ENCODE peak calls at places on chromosomes 3 and 15, in five cellular contexts. H is dorsolateral prefrontal cortex; R is GM06990; D is CD4-positive, alpha-beta T cell; Y is IMR-90. M is an unnamed sample.

GRCh38 chr15:31360843-31361763 is 34.5 kb downstream of the KLF13 start:
- DNase-seq in Y (no peak), H (no peak), R (peak; percentile 82), D (peak; percentile 84), M (no peak)

GRCh38 chr3:62835594-62836236 is 39.5 kb downstream of the CADPS start:
- DNase-seq in Y (no peak), D (no peak), R (no peak), H (no peak), M (no peak)

GRCh38 chr15:72236381-72237285 is 5.6 kb upstream of the PKM start:
- DNase-seq in R (no peak), H (no peak), D (no peak), Y (peak; percentile 19), M (no peak)

GRCh38 chr3:130692455-130692854 is 54.2 kb downstream of the PIK3R4 start:
- DNase-seq in R (no peak), H (no peak), D (no peak), Y (peak; percentile 18), M (no peak)

GRCh38 chr3:11774296-11774877 is 72.3 kb downstream of the TAMM41 start:
- DNase-seq in R (no peak), D (no peak), Y (peak; percentile 45), H (peak; percentile 51), M (peak; percentile 37)

GRCh38 chr15:65355173-65355982 is 22.4 kb downstream of the IGDCC3 start:
- DNase-seq in D (no peak), R (no peak), Y (no peak), H (peak; percentile 80), M (no peak)

GRCh38 chr3:146449584-146449983 is 19.8 kb downstream of the PLSCR2 start:
- DNase-seq in D (no peak), H (no peak), Y (no peak), R (no peak), M (no peak)

GRCh38 chr15:96849501-96849900 is 519.0 kb downstream of the NR2F2 start:
- DNase-seq in Y (peak; percentile 38), H (no peak), R (no peak), D (no peak), M (no peak)

GRCh38 chr15:100920516-100921135 is 1.5 kb downstream of the LRRK1 start:
- DNase-seq in D (no peak), H (no peak), R (peak; percentile 47), Y (no peak), M (no peak)

GRCh38 chr15:100918690-100919480 is at the start of gene LRRK1:
- DNase-seq in R (peak; percentile 77), H (no peak), D (no peak), Y (peak; percentile 40), M (peak; percentile 20)

GRCh38 chr15:100922192-100923040 is 3.3 kb downstream of the LRRK1 start:
- DNase-seq in D (no peak), R (peak; percentile 41), Y (no peak), H (no peak), M (no peak)

GRCh38 chr15:100918034-100918689 is 995 bp upstream of the LRRK1 start:
- DNase-seq in R (peak; percentile 87), H (peak; percentile 64), Y (peak; percentile 62), D (peak; percentile 72), M (peak; percentile 47)

DNA sequence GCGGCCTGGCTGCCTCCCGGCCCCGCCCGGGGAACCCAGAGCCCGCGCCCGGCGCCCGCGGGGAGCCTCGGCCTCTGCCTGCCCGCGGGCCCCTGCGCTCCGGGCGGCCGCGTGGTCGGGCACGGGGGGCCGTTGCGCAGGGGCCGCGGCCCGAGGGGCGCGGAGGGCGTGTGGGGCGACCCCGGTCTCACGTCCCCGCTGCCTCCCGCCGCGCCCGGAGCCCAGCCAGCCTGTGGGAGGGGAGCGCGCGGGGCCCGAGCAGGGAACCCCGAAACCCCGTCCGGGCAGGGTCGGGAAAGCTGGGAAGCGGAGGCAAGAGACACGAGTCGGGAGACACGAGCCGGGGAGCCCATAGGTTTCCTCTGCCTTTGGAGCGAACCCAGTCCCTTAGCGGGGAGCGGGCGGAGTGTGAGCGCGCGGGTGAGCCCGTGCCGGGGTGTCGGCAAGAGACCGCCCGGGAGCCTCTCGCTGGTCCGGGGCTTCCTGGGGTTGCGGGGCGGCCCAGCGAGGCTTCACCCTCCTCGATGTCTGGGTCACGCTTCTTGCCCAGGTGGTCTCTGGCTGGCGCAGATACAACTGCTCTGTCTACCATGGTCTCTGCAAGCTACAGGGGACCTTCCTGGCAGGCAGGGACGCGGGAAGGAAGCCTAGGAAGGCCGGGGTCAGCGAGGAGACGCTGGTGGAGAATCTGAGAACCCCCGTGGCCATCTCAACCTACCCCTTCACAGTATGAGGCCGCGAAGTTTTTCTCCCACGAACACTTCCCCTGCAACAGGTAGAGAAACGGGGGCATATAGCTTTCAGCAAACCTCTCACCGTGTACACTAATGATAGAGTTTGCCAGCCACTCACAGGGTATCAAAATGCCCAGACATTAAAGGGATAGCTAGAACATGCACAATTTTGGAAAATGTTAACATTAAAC is 586 bp downstream of the LRRK1 start:
- DNase-seq in Y (peak; percentile 19), R (peak; percentile 61), D (no peak), H (no peak), M (no peak)
- TF ChIP-seq CTCF in Y (no peak), R (no peak), D (no peak), H (no peak), M (no peak)

GRCh38 chr3:168087539-168087938 is 8.2 kb downstream of the GOLIM4 start:
- DNase-seq in D (no peak), Y (no peak), H (no peak), R (no peak), M (no peak)

GRCh38 chr3:168086541-168087260 is 9.0 kb downstream of the GOLIM4 start:
- DNase-seq in D (no peak), H (no peak), R (no peak), Y (no peak), M (no peak)

GRCh38 chr3:168090306-168091085 is 5.2 kb downstream of the GOLIM4 start:
- DNase-seq in Y (peak; percentile 73), D (no peak), R (no peak), H (no peak), M (no peak)

GRCh38 chr3:168089179-168089771 is 6.4 kb downstream of the GOLIM4 start:
- DNase-seq in Y (no peak), D (no peak), H (no peak), R (no peak), M (no peak)

GRCh38 chr3:168088106-168088722 is 7.5 kb downstream of the GOLIM4 start:
- DNase-seq in R (peak; percentile 44), H (no peak), Y (no peak), D (no peak), M (no peak)
- TF ChIP-seq CTCF in R (peak; percentile 52), H (no peak), Y (no peak), D (no peak), M (peak; percentile 29)

DNA sequence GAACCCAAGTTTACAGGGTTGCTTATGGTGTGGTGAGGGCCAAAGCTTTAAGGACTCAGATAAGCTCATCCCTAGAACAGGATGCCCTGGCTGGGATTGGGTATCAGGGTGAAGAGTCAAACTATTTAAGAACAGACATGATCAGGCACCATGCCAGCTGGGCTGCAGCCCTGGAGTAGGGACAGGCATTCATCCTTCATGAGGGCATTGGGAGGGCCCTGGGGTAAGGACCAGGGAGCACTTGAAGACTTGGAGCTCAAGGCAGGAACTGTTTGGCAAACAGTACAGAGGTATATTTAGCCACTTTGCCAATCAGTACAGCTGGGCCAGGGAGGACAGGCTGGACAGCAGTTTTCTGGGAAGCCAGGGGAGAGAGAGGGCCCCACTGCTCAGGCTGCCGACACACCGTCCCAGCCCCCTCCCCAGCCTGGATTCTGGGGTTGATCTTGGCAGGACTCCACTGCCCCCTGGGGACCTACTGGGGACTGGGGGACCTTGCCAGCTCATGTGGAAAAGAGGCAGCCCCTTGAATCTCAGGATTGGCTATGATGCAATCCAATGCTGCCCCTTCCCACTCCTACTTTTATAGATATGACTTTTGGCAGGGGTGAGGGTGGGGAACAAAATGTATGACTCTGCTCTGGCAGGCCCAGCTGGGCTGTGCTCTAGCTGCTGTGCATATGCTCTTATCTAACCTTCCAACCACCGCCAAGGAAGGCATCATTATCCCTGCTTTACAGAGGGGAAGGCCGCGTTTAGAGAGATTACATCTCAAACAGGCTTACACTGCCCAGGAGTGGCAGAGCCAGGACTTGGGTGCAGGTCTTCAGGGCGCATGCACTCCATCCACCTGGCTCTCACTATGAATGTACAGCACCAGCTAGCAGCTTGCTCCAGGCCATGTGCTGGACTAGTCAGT is 2.3 kb downstream of the PLA2G4E start:
- DNase-seq in R (no peak), Y (no peak), H (no peak), D (no peak), M (no peak)
- TF ChIP-seq CTCF in R (no peak), Y (no peak), H (no peak), D (no peak), M (no peak)

GRCh38 chr15:88489321-88489720 is 21.8 kb downstream of the MRPS11 start:
- DNase-seq in Y (no peak), R (no peak), H (no peak), D (no peak), M (no peak)
- TF ChIP-seq CTCF in Y (no peak), R (peak; percentile 3), H (no peak), D (no peak), M (peak; percentile 16)

GRCh38 chr15:100207053-100207452 is 134.7 kb downstream of the ADAMTS17 start:
- DNase-seq in H (no peak), R (no peak), Y (no peak), D (no peak), M (no peak)
- TF ChIP-seq CTCF in H (no peak), R (no peak), Y (no peak), D (no peak), M (no peak)

DNA sequence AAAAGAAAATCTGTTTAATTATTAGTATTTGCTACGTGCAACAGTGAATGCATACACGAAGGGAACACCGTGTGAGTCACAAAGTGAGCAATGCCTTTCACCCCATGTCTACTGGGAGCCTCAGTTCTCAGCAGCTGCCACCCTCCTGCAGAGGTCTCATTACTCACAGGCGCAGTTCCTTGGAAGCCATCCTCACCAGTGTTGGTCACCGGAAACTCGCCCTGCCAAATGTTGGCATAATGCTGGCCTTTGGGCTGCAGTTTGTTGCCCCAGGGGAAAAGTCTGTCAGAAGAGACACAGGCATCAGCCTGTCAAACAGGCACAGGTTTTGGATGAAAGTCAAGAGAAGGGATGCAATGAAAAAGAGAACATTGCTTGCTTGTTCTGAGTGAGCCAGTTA is 50.1 kb downstream of the SUMF1 start:
- DNase-seq in H (no peak), R (no peak), D (no peak), Y (peak; percentile 92), M (no peak)
- TF ChIP-seq CTCF in H (no peak), R (no peak), D (no peak), Y (no peak), M (no peak)

DNA sequence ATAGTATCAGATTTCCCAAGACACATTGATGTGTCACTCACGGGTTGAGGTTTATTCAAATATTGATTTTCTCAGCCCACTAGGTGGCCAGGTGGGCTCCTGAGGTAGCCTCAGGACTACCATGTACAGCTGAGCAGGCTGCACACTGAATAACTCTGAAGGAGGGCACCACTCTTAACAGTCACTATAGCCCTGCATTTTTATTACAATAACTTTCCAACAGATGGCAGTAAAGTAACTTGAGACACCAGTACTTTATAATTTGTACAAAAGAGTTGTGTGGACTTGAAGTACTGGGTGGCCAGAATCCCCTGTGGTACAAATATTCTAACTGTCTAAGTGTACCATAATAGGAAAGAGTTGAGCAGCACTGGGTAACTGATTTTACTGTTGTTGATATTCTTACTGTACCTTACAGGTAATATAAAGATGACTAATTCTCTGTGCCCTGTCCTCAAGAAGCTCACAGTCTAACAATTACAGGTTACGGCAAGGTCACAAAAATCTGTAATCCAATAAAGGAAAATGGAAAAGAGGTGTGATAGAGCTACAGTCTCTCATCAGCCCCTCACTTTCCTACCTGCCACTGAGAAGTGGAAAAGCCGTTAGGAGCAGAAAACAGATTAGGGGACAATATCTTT is 76.0 kb downstream of the ETFA start:
- DNase-seq in H (no peak), D (no peak), R (no peak), Y (peak; percentile 53), M (peak; percentile 29)
- TF ChIP-seq CTCF in H (peak; percentile 44), D (peak; percentile 62), R (peak; percentile 36), Y (peak; percentile 60), M (peak; percentile 30)

M was measured in HFF-Myc.